ENCODE peak calls at places on chromosomes 12 and 14, in five cellular contexts. O, J, X, Y and Z are unnamed samples.

GRCh38 chr14:74562515-74563232 is 49.4 kb downstream of the LTBP2 start:
- DNase-seq in O (no peak), J (no peak), X (peak; percentile 60), Y (no peak), Z (peak; percentile 40)

GRCh38 chr14:88490168-88490567 is 64.6 kb downstream of the PTPN21 start:
- DNase-seq in O (no peak), J (no peak), X (no peak), Y (no peak), Z (no peak)

GRCh38 chr12:57765003-57765697 is 1.7 kb downstream of the CYP27B1 start:
- DNase-seq in O (no peak), J (no peak), X (peak; percentile 80), Y (no peak), Z (peak; percentile 40)

GRCh38 chr14:93980464-93981201 is 4.3 kb upstream of the ASB2 start:
- DNase-seq in O (no peak), J (no peak), X (no peak), Y (no peak), Z (no peak)

GRCh38 chr12:122082621-122083356 is 4.2 kb downstream of the MLXIP start:
- DNase-seq in O (no peak), J (no peak), X (no peak), Y (no peak), Z (no peak)

GRCh38 chr14:55170526-55170925 is 20.9 kb downstream of the DLGAP5 start:
- DNase-seq in O (no peak), J (no peak), X (no peak), Y (no peak), Z (no peak)

GRCh38 chr14:23362200-23362599 is 2.8 kb downstream of the EFS start:
- DNase-seq in O (no peak), J (no peak), X (no peak), Y (no peak), Z (peak; percentile 36)

GRCh38 chr14:51862171-51862838 is 1.9 kb downstream of the GNG2 start:
- DNase-seq in O (no peak), J (no peak), X (no peak), Y (no peak), Z (no peak)

GRCh38 chr14:94691658-94692029 is 78.3 kb downstream of the GSC start:
- DNase-seq in O (no peak), J (no peak), X (no peak), Y (no peak), Z (no peak)

GRCh38 chr12:133130808-133131128 is 341 bp downstream of the ZNF10 start:
- DNase-seq in O (no peak), J (peak; percentile 14), X (no peak), Y (no peak), Z (no peak)

GRCh38 chr12:56631790-56632700 is 1.9 kb upstream of the BAZ2A start:
- DNase-seq in O (no peak), J (peak; percentile 86), X (peak; percentile 77), Y (no peak), Z (peak; percentile 14)

GRCh38 chr14:104094709-104095425 is 9.4 kb downstream of the ASPG start:
- DNase-seq in O (no peak), J (peak; percentile 69), X (peak; percentile 99), Y (no peak), Z (no peak)

GRCh38 chr14:95549656-95550585 is 15.1 kb downstream of the GLRX5 start:
- DNase-seq in O (no peak), J (no peak), X (no peak), Y (no peak), Z (peak; percentile 83)

GRCh38 chr14:34750670-34751069 is 36.3 kb upstream of the CFL2 start:
- DNase-seq in O (no peak), J (no peak), X (no peak), Y (no peak), Z (no peak)

GRCh38 chr14:97848351-97848980 is 1051.3 kb downstream of the VRK1 start:
- DNase-seq in O (no peak), J (no peak), X (peak; percentile 51), Y (no peak), Z (no peak)

GRCh38 chr12:26062566-26062965 is 62.3 kb downstream of the BHLHE41 start:
- DNase-seq in O (no peak), J (no peak), X (no peak), Y (no peak), Z (no peak)

GRCh38 chr14:103118663-103119404 is 4.4 kb upstream of the TNFAIP2 start:
- DNase-seq in O (no peak), J (peak; percentile 72), X (no peak), Y (no peak), Z (no peak)

GRCh38 chr12:102120564-102120873 is 536 bp downstream of the PARPBP start:
- DNase-seq in O (no peak), J (peak; percentile 15), X (no peak), Y (no peak), Z (peak; percentile 0)

GRCh38 chr12:55937956-55938355 is 7.0 kb downstream of the DGKA start:
- DNase-seq in O (no peak), J (no peak), X (no peak), Y (no peak), Z (no peak)

GRCh38 chr14:22418631-22419030 is 170.4 kb downstream of the DAD1 start:
- DNase-seq in O (no peak), J (no peak), X (no peak), Y (peak; percentile 48), Z (no peak)

GRCh38 chr14:94775875-94776217 is 5.9 kb upstream of the GSC start:
- DNase-seq in O (no peak), J (no peak), X (no peak), Y (no peak), Z (no peak)

GRCh38 chr12:6323340-6323994 is 13.0 kb downstream of the PLEKHG6 start:
- DNase-seq in O (peak; percentile 70), J (peak; percentile 73), X (no peak), Y (peak; percentile 71), Z (peak; percentile 78)

GRCh38 chr12:44240186-44240585 is 404.3 kb downstream of the TMEM117 start:
- DNase-seq in O (no peak), J (no peak), X (no peak), Y (no peak), Z (no peak)

GRCh38 chr12:106149096-106149784 is 10.5 kb upstream of the NUAK1 start:
- DNase-seq in O (peak; percentile 33), J (peak; percentile 28), X (no peak), Y (no peak), Z (no peak)

GRCh38 chr12:62799126-62799736 is 135.7 kb downstream of the PPM1H start:
- DNase-seq in O (peak; percentile 48), J (peak; percentile 69), X (peak; percentile 88), Y (no peak), Z (peak; percentile 56)

GRCh38 chr14:94625353-94625635 is 13.1 kb downstream of the SERPINA3 start:
- DNase-seq in O (no peak), J (no peak), X (no peak), Y (no peak), Z (no peak)

DNA sequence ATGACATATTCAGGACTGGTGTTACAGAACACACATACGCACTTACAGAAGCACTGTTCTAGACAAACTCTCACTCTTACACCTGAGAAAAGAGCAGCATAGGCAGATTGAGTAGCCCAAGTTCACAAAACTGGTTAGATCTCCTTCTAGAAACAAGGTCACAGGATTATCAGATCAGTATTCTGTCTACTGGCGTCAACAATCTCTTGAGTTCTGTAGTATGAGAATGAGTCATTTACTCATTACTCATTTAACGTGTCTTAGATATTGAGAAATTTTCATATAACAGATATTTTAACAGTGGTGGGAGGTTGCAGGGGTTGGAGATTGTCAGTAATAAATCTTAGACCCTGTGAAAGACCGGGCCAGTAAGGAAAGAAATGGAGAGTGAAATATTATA is 2.8 kb upstream of the TSPAN8 start:
- DNase-seq in O (no peak), J (no peak), X (no peak), Y (no peak), Z (no peak)
- TF ChIP-seq SRF in O (no peak), J (no peak), X (no peak), Y (no peak), Z (no peak)

DNA sequence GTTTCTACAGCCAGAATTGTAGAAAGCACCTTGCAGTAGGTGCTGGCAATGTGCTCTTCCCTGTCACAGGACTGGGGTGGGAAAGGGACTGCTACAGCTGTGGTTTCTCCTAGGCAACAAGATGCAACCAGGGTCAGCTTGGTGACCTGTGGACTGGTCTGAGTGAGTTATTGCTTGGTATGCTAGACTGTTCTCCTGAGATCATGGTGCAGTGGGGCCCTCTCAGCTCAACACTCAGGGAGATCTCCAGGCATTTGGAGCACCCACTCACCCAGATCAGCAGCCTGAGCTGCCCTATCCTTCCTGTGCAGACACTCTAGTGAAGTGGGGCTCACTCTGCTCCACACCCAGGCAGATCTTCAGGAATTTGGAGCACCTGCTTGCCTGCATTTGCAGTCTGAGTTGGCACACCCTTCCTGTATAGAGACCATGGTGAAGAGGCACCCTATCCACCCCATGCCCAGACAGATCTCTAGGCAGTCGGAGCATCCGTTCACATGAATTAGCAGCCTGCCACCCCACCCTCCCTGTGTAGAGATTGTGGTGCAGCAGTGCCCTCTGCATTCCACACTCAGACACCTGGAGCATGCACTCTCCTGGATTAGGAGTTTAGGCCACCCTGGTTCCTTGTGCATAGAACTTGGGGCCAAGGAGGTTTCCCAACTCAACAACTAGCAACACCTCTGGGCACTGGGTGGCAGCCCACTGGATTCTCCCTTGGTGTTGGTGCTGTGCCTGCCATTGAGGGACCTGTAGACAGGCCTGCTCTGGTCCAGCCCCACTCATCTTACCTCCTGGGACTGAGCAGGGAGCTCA is 3.8 kb upstream of the FAM186B start:
- DNase-seq in O (no peak), J (no peak), X (no peak), Y (no peak), Z (no peak)
- TF ChIP-seq SRF in O (no peak), J (no peak), X (no peak), Y (no peak), Z (no peak)

GRCh38 chr12:67650528-67651379 is 2.2 kb downstream of the DYRK2 start:
- DNase-seq in O (no peak), J (no peak), X (no peak), Y (no peak), Z (no peak)

GRCh38 chr12:67650127-67650495 is 1.6 kb downstream of the DYRK2 start:
- DNase-seq in O (no peak), J (peak; percentile 15), X (no peak), Y (no peak), Z (no peak)

GRCh38 chr12:67648306-67649164 is at the start of gene DYRK2:
- DNase-seq in O (peak; percentile 27), J (peak; percentile 88), X (peak; percentile 84), Y (no peak), Z (peak; percentile 29)

GRCh38 chr12:67649165-67650126 is 901 bp downstream of the DYRK2 start:
- DNase-seq in O (no peak), J (peak; percentile 49), X (peak; percentile 50), Y (no peak), Z (no peak)

DNA sequence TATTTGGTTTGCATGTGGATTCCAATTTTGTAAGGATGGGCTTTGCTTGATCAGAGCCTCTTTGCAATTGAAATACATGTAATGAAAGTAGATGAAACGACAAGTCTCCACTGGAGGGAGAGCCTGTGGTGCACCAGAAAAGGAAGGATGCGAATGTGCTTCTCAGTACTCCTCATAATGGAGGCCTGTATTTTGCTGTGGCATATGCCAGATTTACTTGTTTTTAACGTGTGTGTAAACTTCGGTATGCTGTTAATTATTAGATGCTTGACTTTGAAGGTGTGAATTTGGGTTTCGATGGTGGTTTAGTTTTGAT is 2.8 kb downstream of the DYRK2 start:
- DNase-seq in O (no peak), J (no peak), X (no peak), Y (no peak), Z (peak; percentile 4)
- TF ChIP-seq SRF in O (no peak), J (no peak), X (no peak), Y (no peak), Z (no peak)

GRCh38 chr12:54029529-54030441 is 1.5 kb downstream of the HOXC6 start:
- DNase-seq in O (no peak), J (no peak), X (peak; percentile 69), Y (no peak), Z (no peak)
- TF ChIP-seq SRF in O (no peak), J (no peak), X (no peak), Y (no peak), Z (no peak)

GRCh38 chr12:72134934-72135333 is 137.2 kb upstream of the TRHDE start:
- DNase-seq in O (no peak), J (no peak), X (no peak), Y (no peak), Z (no peak)
- TF ChIP-seq SRF in O (no peak), J (no peak), X (no peak), Y (no peak), Z (no peak)